ENCODE peak calls at places on chromosome 1, in seven cellular contexts. X is glomerular endothelial cell; D is cardiac muscle cell; A is stimulated activated CD8-positive, alpha-beta memory T cell treated with anti-CD3 and anti-CD28 coated beads, Interleukin-4, amount 100 ng/mL, for 4 hours; Z is germinal center; Y is fibroblast of the aortic adventitia; B is mesendoderm. I is an unnamed sample.

GRCh38 chr1:70760170-70760569 is 287.4 kb downstream of the PTGER3 start:
- DNase-seq in X (no peak), D (no peak), A (no peak), Z (no peak), Y (peak; percentile 19), B (no peak), I (no peak)

GRCh38 chr1:5365751-5366150 is 626.5 kb downstream of the NPHP4 start:
- DNase-seq in X (no peak), D (no peak), A (no peak), Z (no peak), Y (no peak), B (no peak), I (no peak)

GRCh38 chr1:237164406-237165352 is 122.7 kb downstream of the RYR2 start:
- DNase-seq in X (no peak), D (no peak), A (no peak), Z (no peak), Y (no peak), B (no peak), I (no peak)

GRCh38 chr1:11563560-11564069 is 84.7 kb downstream of the DISP3 start:
- DNase-seq in X (no peak), D (peak; percentile 4), A (no peak), Z (peak; percentile 54), Y (peak; percentile 2), B (peak; percentile 97), I (peak; percentile 96)

GRCh38 chr1:47638713-47639112 is 200.9 kb downstream of the FOXD2 start:
- DNase-seq in X (no peak), D (no peak), A (no peak), Z (no peak), Y (no peak), B (no peak), I (no peak)

GRCh38 chr1:236688705-236689104 is 2.4 kb downstream of the ACTN2 start:
- DNase-seq in X (no peak), D (no peak), A (no peak), Z (no peak), Y (no peak), B (no peak), I (no peak)

GRCh38 chr1:59645893-59646292 is 168.9 kb upstream of the HOOK1 start:
- DNase-seq in X (no peak), D (peak; percentile 63), A (no peak), Z (no peak), Y (peak; percentile 91), B (peak; percentile 48), I (no peak)

GRCh38 chr1:117818456-117818855 is 111.0 kb downstream of the GDAP2 start:
- DNase-seq in X (no peak), D (no peak), A (no peak), Z (no peak), Y (no peak), B (no peak), I (no peak)

GRCh38 chr1:86756062-86756406 is 51.7 kb downstream of the SH3GLB1 start:
- DNase-seq in X (no peak), D (no peak), A (no peak), Z (no peak), Y (no peak), B (no peak), I (no peak)

GRCh38 chr1:167627865-167628641 is 2.0 kb upstream of the RCSD1 start:
- DNase-seq in X (no peak), D (no peak), A (peak; percentile 35), Z (peak; percentile 64), Y (no peak), B (peak; percentile 67), I (peak; percentile 51)

GRCh38 chr1:36532810-36533401 is 50.2 kb upstream of the CSF3R start:
- DNase-seq in X (no peak), D (no peak), A (no peak), Z (no peak), Y (no peak), B (no peak), I (peak; percentile 22)

GRCh38 chr1:231806623-231807470 is 180.3 kb downstream of the DISC1 start:
- DNase-seq in X (no peak), D (peak; percentile 58), A (no peak), Z (peak; percentile 25), Y (no peak), B (peak; percentile 89), I (peak; percentile 89)

GRCh38 chr1:3453891-3454810 is at the start of gene ARHGEF16:
- DNase-seq in X (no peak), D (peak; percentile 39), A (no peak), Z (peak; percentile 59), Y (peak; percentile 11), B (peak; percentile 94), I (peak; percentile 91)

GRCh38 chr1:226604846-226605572 is 56.4 kb downstream of the STUM start:
- DNase-seq in X (no peak), D (no peak), A (no peak), Z (no peak), Y (no peak), B (no peak), I (no peak)

GRCh38 chr1:38690790-38691189 is 168.8 kb downstream of the RRAGC start:
- DNase-seq in X (no peak), D (no peak), A (no peak), Z (no peak), Y (no peak), B (no peak), I (peak; percentile 39)

GRCh38 chr1:204337583-204337982 is 22.1 kb downstream of the PLEKHA6 start:
- DNase-seq in X (no peak), D (no peak), A (no peak), Z (no peak), Y (peak; percentile 45), B (no peak), I (no peak)

GRCh38 chr1:164780863-164781262 is 221.9 kb downstream of the PBX1 start:
- DNase-seq in X (no peak), D (peak; percentile 70), A (no peak), Z (no peak), Y (peak; percentile 68), B (no peak), I (peak; percentile 90)

GRCh38 chr1:193417420-193417819 is 231.0 kb upstream of the B3GALT2 start:
- DNase-seq in X (no peak), D (peak; percentile 34), A (no peak), Z (no peak), Y (no peak), B (no peak), I (peak; percentile 75)

GRCh38 chr1:220300442-220301121 is 28.3 kb upstream of the RAB3GAP2 start:
- DNase-seq in X (peak; percentile 90), D (peak; percentile 97), A (no peak), Z (no peak), Y (peak; percentile 95), B (peak; percentile 89), I (peak; percentile 97)

GRCh38 chr1:225933072-225933471 is 7.9 kb downstream of the LEFTY2 start:
- DNase-seq in X (no peak), D (peak; percentile 50), A (no peak), Z (no peak), Y (peak; percentile 51), B (no peak), I (no peak)

GRCh38 chr1:48765335-48765734 is 11.4 kb downstream of the BEND5 start:
- DNase-seq in X (no peak), D (no peak), A (no peak), Z (no peak), Y (no peak), B (no peak), I (no peak)

GRCh38 chr1:246428542-246429308 is 78.4 kb downstream of the SMYD3 start:
- DNase-seq in X (no peak), D (peak; percentile 90), A (no peak), Z (no peak), Y (peak; percentile 77), B (peak; percentile 42), I (peak; percentile 76)

GRCh38 chr1:227268943-227269342 is 49.3 kb downstream of the CDC42BPA start:
- DNase-seq in X (no peak), D (peak; percentile 14), A (no peak), Z (no peak), Y (no peak), B (no peak), I (no peak)

GRCh38 chr1:240722788-240723187 is 110.8 kb upstream of the GREM2 start:
- DNase-seq in X (no peak), D (no peak), A (no peak), Z (no peak), Y (no peak), B (no peak), I (no peak)